ENCODE peak calls at places on chromosomes 2 and 18, in four cellular contexts. I is choroid plexus epithelial cell, C is fibroblast of mammary gland, G is GM06990. S is an unnamed sample.

GRCh38 chr18:77990131-77990530 is 740.5 kb downstream of the GALR1 start:
- DNase-seq in I (no peak), C (no peak), G (no peak), S (no peak)

GRCh38 chr2:182650704-182651103 is 65.4 kb upstream of the DNAJC10 start:
- DNase-seq in G (peak; percentile 15), I (peak; percentile 75), C (peak; percentile 79), S (peak; percentile 26)

GRCh38 chr2:53970095-53970897 is 497 bp downstream of the PSME4 start:
- DNase-seq in C (peak; percentile 34), I (peak; percentile 52), G (peak; percentile 69), S (no peak)

GRCh38 chr18:9062418-9062751 is 40.1 kb upstream of the NDUFV2 start:
- DNase-seq in I (no peak), G (peak; percentile 13), C (no peak), S (no peak)

GRCh38 chr2:119293900-119294299 is 70.3 kb downstream of the STEAP3 start:
- DNase-seq in I (no peak), C (no peak), G (no peak), S (no peak)

GRCh38 chr18:79385749-79386341 is 9.9 kb upstream of the NFATC1 start:
- DNase-seq in C (no peak), I (no peak), G (no peak), S (no peak)

GRCh38 chr2:26043862-26044736 is 10.2 kb downstream of the RAB10 start:
- DNase-seq in I (peak; percentile 50), G (peak; percentile 19), C (peak; percentile 69), S (no peak)

GRCh38 chr2:54306561-54306960 is 50.5 kb upstream of the TSPYL6 start:
- DNase-seq in G (no peak), C (no peak), I (peak; percentile 55), S (no peak)

DNA sequence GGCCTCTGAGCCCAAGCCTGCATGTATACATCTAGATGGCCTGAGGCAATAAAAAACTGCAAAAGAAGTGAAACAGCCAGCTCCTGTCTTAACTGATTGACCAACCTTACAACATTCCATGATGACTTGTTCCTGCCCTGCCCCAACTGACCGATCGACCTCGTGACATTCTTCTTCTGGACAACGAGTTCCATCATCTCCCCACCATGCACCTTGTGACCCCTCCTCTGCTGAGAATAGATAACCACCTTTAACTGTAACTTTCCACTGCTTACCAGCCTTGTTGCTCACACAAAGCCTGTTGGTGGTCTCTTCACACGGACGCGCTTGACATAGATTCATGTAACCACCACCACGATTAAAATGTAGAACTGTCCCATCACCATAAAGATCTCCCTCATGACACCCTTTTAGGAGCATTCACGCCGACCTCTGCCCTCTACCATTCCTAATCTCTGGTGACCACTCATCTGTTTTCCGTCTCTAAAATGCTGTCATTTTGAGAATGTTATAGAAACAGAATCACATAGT is 120.1 kb upstream of the REV1 start:
- DNase-seq in G (no peak), C (no peak), I (no peak), S (no peak)
- H3K4me3 ChIP-seq in G (no peak overlapping the region), C (no peak overlapping the region), I (no peak overlapping the region), S (no peak overlapping the region)

DNA sequence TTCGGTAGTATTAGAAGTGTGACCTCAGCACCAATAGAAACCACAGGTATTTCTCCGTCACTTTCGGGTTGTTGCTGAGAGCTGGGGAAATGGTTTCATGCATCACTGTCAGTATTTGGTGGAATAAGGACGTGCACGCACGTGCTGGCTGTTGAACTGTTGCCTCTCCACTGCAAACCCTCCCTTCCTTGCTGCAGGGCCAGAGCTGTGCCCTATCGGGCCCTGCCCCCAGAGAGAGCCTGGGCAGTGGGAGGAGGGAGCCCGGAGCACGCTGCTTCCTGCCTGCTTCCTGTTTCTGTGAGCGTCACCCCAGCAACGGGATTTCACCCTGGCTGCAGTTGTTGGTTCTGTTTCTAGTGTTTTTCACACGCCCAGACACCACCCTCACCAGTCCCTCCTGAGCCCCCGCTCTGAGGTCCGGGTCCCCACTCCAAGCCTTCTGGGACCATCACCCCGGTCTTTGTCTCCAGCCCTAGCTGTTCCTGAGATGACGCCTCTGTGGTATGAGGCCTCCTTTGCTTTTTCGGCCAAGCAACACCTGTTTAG is 47.4 kb downstream of the LRRFIP1 start:
- DNase-seq in I (peak; percentile 85), C (peak; percentile 69), G (peak; percentile 84), S (no peak)
- H3K4me3 ChIP-seq in I (peak overlapping the region; percentile 40), C (no peak overlapping the region), G (peak overlapping the region; percentile 27), S (no peak overlapping the region)

GRCh38 chr2:201939366-201939985 is 94.2 kb upstream of the FZD7 start:
- DNase-seq in I (no peak), C (no peak), G (no peak), S (no peak)
- H3K4me3 ChIP-seq in I (no peak overlapping the region), C (no peak overlapping the region), G (no peak overlapping the region), S (no peak overlapping the region)

GRCh38 chr2:23268467-23269263 is 116.3 kb upstream of the KLHL29 start:
- DNase-seq in I (no peak), G (no peak), C (no peak), S (no peak)
- H3K4me3 ChIP-seq in I (no peak overlapping the region), G (no peak overlapping the region), C (no peak overlapping the region), S (no peak overlapping the region)

GRCh38 chr2:109208071-109208950 is 79.3 kb downstream of the SH3RF3 start:
- DNase-seq in C (peak; percentile 88), G (no peak), I (peak; percentile 35), S (peak; percentile 3)

GRCh38 chr2:109209941-109210340 is 80.9 kb downstream of the SH3RF3 start:
- DNase-seq in C (no peak), I (no peak), G (no peak), S (no peak)

GRCh38 chr2:109210431-109211200 is 81.6 kb downstream of the SH3RF3 start:
- DNase-seq in G (no peak), C (peak; percentile 55), I (peak; percentile 41), S (no peak)

GRCh38 chr2:109209412-109209811 is 80.4 kb downstream of the SH3RF3 start:
- DNase-seq in C (peak; percentile 82), G (no peak), I (peak; percentile 76), S (no peak)

DNA sequence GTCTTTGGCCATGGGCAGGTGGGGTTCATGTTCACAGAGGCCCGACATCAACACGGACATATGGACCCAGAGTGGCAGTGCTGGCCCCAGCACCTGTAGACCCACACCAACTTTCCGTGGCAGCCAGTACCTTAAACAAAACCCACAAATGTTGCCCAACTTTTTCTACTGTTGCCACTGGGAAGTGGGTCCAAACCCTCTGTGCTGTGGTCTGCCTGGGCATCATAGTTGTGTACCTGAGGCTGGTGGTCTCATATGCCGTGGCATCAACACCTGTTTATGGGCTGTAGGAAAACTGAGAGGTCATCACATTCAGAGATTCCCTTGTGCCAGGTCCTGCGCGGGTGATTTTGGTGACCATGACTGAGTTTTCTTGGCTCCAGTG is 79.9 kb downstream of the SH3RF3 start:
- DNase-seq in I (no peak), C (no peak), G (no peak), S (no peak)
- H3K4me3 ChIP-seq in I (no peak overlapping the region), C (no peak overlapping the region), G (no peak overlapping the region), S (no peak overlapping the region)

GRCh38 chr2:231412616-231412963 is 17.1 kb downstream of the B3GNT7 start:
- DNase-seq in I (no peak), C (no peak), G (no peak), S (no peak)
- H3K4me3 ChIP-seq in I (peak overlapping the region; percentile 65), C (peak overlapping the region; percentile 18), G (no peak overlapping the region), S (peak overlapping the region; percentile 47)

GRCh38 chr2:15714609-15715008 is 122.9 kb downstream of the DDX1 start:
- DNase-seq in G (no peak), I (no peak), C (no peak), S (no peak)

GRCh38 chr2:15714002-15714401 is 122.3 kb downstream of the DDX1 start:
- DNase-seq in I (no peak), G (no peak), C (no peak), S (no peak)

GRCh38 chr2:15715596-15715995 is 123.9 kb downstream of the DDX1 start:
- DNase-seq in C (no peak), I (no peak), G (no peak), S (no peak)

GRCh38 chr2:15712551-15713342 is 121.1 kb downstream of the DDX1 start:
- DNase-seq in C (no peak), I (no peak), G (no peak), S (no peak)

DNA sequence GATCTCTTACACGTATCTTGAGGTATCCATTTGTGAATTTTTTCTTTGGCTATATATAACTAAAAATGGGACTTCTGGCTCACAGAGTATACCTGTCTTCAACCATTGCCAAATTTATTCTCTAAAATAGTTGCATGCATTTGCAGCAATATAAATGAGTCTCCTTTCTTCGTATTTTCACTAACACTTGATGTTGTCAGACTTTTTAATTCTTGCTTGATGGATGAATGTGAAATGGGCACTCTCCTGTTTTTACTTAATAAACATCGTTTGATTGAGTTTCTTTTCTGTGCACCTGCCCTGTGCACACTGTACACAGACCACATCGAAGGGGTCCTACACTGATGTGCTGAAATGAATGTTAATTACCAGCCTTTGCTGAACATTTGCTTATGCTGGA is 121.8 kb downstream of the DDX1 start:
- DNase-seq in C (no peak), G (no peak), I (no peak), S (no peak)
- H3K4me3 ChIP-seq in C (no peak overlapping the region), G (no peak overlapping the region), I (no peak overlapping the region), S (no peak overlapping the region)